ENCODE peak calls at places on chromosomes 5 and 9, in four cellular contexts. U, J, B and F are unnamed samples.

GRCh38 chr5:83718195-83718825 is 2.3 kb downstream of the HAPLN1 start:
- DNase-seq in U (no peak), J (peak), B (peak), F (peak)

GRCh38 chr5:33761139-33761538 is 130.7 kb downstream of the ADAMTS12 start:
- DNase-seq in U (no peak), J (no peak), B (no peak), F (no peak)

GRCh38 chr5:177410575-177410974 is 1.2 kb upstream of the F12 start:
- DNase-seq in U (no peak), J (no peak), B (no peak), F (no peak)

GRCh38 chr5:113336975-113337374 is 97.8 kb downstream of the TSSK1B start:
- DNase-seq in U (no peak), J (no peak), B (peak), F (peak)

GRCh38 chr5:43191740-43192557 is at the start of gene NIM1K:
- DNase-seq in U (no peak), J (no peak), B (peak), F (no peak)

GRCh38 chr5:130126748-130127147 is 222.5 kb downstream of the CHSY3 start:
- DNase-seq in U (no peak), J (no peak), B (no peak), F (no peak)

GRCh38 chr9:90326219-90326618 is 316.4 kb downstream of the DIRAS2 start:
- DNase-seq in U (no peak), J (no peak), B (no peak), F (no peak)

GRCh38 chr9:120944434-120945125 is 18.0 kb upstream of the TRAF1 start:
- DNase-seq in U (peak), J (no peak), B (no peak), F (no peak)

GRCh38 chr5:173761182-173761521 is 127.0 kb upstream of the CPEB4 start:
- DNase-seq in U (no peak), J (no peak), B (no peak), F (no peak)

GRCh38 chr5:32325067-32325466 is 12.3 kb upstream of the MTMR12 start:
- DNase-seq in U (no peak), J (no peak), B (no peak), F (no peak)

GRCh38 chr9:89518466-89519392 is 20.8 kb upstream of the SEMA4D start:
- DNase-seq in U (no peak), J (no peak), B (no peak), F (no peak)

GRCh38 chr9:124040935-124041816 is 29.6 kb downstream of the LHX2 start:
- DNase-seq in U (no peak), J (peak), B (no peak), F (no peak)

GRCh38 chr5:146331257-146331822 is 7.3 kb upstream of the POU4F3 start:
- DNase-seq in U (no peak), J (no peak), B (no peak), F (no peak)

GRCh38 chr5:103444333-103445038 is 118.1 kb downstream of the NUDT12 start:
- DNase-seq in U (no peak), J (no peak), B (no peak), F (no peak)

GRCh38 chr9:84969084-84969483 is 299.6 kb downstream of the NTRK2 start:
- DNase-seq in U (no peak), J (no peak), B (no peak), F (no peak)

GRCh38 chr5:32534056-32534455 is 51.3 kb upstream of the SUB1 start:
- DNase-seq in U (no peak), J (no peak), B (no peak), F (no peak)

GRCh38 chr9:137222190-137223077 is at the start of gene RNF208:
- DNase-seq in U (no peak), J (no peak), B (no peak), F (no peak)

GRCh38 chr5:154449786-154450185 is 4.0 kb downstream of the SAP30L start:
- DNase-seq in U (no peak), J (no peak), B (no peak), F (no peak)

GRCh38 chr5:73031839-73032238 is 76.0 kb downstream of the FCHO2 start:
- DNase-seq in U (no peak), J (no peak), B (no peak), F (peak)

GRCh38 chr9:88782931-88783451 is 208.3 kb upstream of the S1PR3 start:
- DNase-seq in U (no peak), J (no peak), B (no peak), F (no peak)

GRCh38 chr5:12016149-12016740 is 112.0 kb upstream of the CTNND2 start:
- DNase-seq in U (no peak), J (no peak), B (no peak), F (no peak)

GRCh38 chr9:124238546-124239140 is 19.1 kb upstream of the NEK6 start:
- DNase-seq in U (no peak), J (no peak), B (no peak), F (no peak)

GRCh38 chr9:121640076-121640475 is 11.4 kb upstream of the DAB2IP start:
- DNase-seq in U (no peak), J (peak), B (peak), F (no peak)

GRCh38 chr5:90939208-90939607 is 380.6 kb downstream of the ADGRV1 start:
- DNase-seq in U (no peak), J (no peak), B (no peak), F (no peak)

GRCh38 chr9:14911046-14911445 is 818 bp upstream of the FREM1 start:
- DNase-seq in U (no peak), J (no peak), B (no peak), F (no peak)

GRCh38 chr5:17132444-17133083 is 84.9 kb upstream of the BASP1 start:
- DNase-seq in U (no peak), J (peak), B (no peak), F (no peak)

GRCh38 chr5:141430332-141431113 is at the start of gene PCDHGA12:
- DNase-seq in U (peak), J (peak), B (peak), F (no peak)

GRCh38 chr5:71922584-71923106 is 184.6 kb upstream of the MAP1B start:
- DNase-seq in U (no peak), J (no peak), B (peak), F (peak)

GRCh38 chr5:71924325-71924724 is 182.9 kb upstream of the MAP1B start:
- DNase-seq in U (no peak), J (no peak), B (no peak), F (no peak)

GRCh38 chr5:71923755-71924154 is 183.5 kb upstream of the MAP1B start:
- DNase-seq in U (no peak), J (no peak), B (no peak), F (no peak)

GRCh38 chr5:71925608-71926091 is 181.6 kb upstream of the MAP1B start:
- DNase-seq in U (no peak), J (no peak), B (no peak), F (no peak)

DNA sequence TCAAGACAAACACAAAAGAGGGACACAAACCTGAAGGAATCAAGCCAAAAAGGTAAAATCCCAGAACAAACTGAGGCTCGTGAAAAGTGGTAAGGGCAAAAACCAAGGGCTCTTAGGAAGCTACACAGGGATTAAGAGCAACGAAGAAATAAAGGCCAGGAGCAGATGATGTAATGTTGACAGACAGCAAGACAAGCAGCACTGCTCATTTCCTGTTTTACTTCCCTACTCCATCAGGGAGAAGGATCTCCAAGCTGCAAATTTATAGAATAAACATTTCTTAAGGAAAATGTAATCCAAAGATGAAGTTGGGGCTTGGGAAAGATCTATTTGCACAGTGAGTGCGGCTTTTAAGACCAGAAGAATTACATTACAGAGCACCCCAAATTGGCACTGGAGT is 182.3 kb upstream of the MAP1B start:
- DNase-seq in U (no peak), J (no peak), B (no peak), F (no peak)
- TF ChIP-seq SRF in U (no peak), J (no peak), B (no peak), F (no peak)

GRCh38 chr9:127637322-127637847 is 25.3 kb downstream of the STXBP1 start:
- DNase-seq in U (no peak), J (no peak), B (peak), F (no peak)

GRCh38 chr9:127644428-127644827 is 32.4 kb downstream of the STXBP1 start:
- DNase-seq in U (no peak), J (no peak), B (no peak), F (no peak)

GRCh38 chr9:127644943-127645342 is 32.9 kb downstream of the STXBP1 start:
- DNase-seq in U (no peak), J (no peak), B (no peak), F (no peak)

GRCh38 chr9:127642047-127642740 is 30.1 kb downstream of the STXBP1 start:
- DNase-seq in U (no peak), J (no peak), B (no peak), F (no peak)

GRCh38 chr9:127640908-127641545 is 28.9 kb downstream of the STXBP1 start:
- DNase-seq in U (no peak), J (no peak), B (no peak), F (no peak)
- TF ChIP-seq ZBTB33 in U (no peak), J (no peak), B (no peak), F (no peak)

GRCh38 chr9:136142416-136142800 is 23.7 kb upstream of the TMEM250 start:
- DNase-seq in U (no peak), J (no peak), B (no peak), F (no peak)

GRCh38 chr9:136141716-136142415 is 23.2 kb upstream of the TMEM250 start:
- DNase-seq in U (no peak), J (no peak), B (no peak), F (no peak)

GRCh38 chr9:136140046-136140445 is 21.4 kb upstream of the TMEM250 start:
- DNase-seq in U (no peak), J (no peak), B (no peak), F (no peak)

GRCh38 chr9:136142859-136143214 is 24.2 kb upstream of the TMEM250 start:
- DNase-seq in U (no peak), J (no peak), B (no peak), F (no peak)

GRCh38 chr9:136140966-136141365 is 22.3 kb upstream of the TMEM250 start:
- DNase-seq in U (no peak), J (no peak), B (no peak), F (no peak)
- TF ChIP-seq SRF in U (no peak), J (no peak), B (no peak), F (no peak)

DNA sequence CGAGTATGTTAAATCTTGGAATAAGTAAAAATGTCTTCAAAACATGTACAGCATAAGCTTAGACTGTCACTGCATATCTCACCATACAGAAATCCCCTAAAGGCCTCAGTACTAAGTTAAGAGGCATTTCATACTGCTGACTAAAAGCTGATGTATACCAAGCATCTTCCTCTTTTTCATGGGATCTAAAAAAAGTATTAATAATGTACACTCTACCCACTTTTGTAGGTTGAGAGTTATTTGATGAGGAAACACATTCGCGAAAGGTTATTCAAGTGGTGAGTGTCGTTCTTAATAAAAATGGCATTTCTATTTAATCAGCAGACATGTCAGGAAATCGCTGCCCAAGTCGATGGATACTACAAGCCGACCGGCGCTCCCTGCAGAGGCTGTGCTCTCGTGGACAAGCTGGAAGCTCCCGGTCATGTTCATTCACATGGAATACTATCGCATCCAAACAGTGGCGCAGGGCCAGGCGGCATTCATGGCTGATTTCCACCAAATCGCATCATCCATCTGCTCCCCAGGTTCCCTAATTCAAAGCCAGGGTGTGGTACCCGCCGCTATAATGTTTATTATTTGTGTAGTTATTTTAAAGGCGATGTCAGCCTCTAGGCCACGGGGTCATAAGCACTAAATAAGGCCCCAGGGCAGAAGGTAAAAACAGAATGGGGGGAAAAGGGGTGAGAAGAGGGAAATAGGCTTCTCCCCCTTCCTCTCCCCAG is 697 bp downstream of the SGTB start:
- DNase-seq in U (no peak), J (peak), B (peak), F (no peak)
- TF ChIP-seq ZBTB33 in U (no peak), J (no peak), B (no peak), F (no peak)